ENCODE peak calls at places on chromosomes 3 and 15, in four cellular contexts. One of them, this sample, is unnamed.

GRCh38 chr3:161406594-161407555 is 35.6 kb upstream of the SPTSSB start:
- DNase-seq in astrocyte of the spinal cord: no peak
- DNase-seq in adrenal gland: no peak
- DNase-seq in stimulated activated CD8-positive, alpha-beta memory T cell treated with anti-CD3 and anti-CD28 coated beads, Interleukin-4, amount 100 ng/mL, for 24 hours: no peak
- DNase-seq in this sample: no peak

GRCh38 chr3:142239421-142239820 is 14.0 kb upstream of the GK5 start:
- DNase-seq in astrocyte of the spinal cord: no peak
- DNase-seq in adrenal gland: no peak
- DNase-seq in stimulated activated CD8-positive, alpha-beta memory T cell treated with anti-CD3 and anti-CD28 coated beads, Interleukin-4, amount 100 ng/mL, for 24 hours: no peak
- DNase-seq in this sample: no peak

GRCh38 chr3:115835946-115836345 is 212.6 kb downstream of the GAP43 start:
- DNase-seq in astrocyte of the spinal cord: peak; percentile 38
- DNase-seq in adrenal gland: no peak
- DNase-seq in stimulated activated CD8-positive, alpha-beta memory T cell treated with anti-CD3 and anti-CD28 coated beads, Interleukin-4, amount 100 ng/mL, for 24 hours: no peak
- DNase-seq in this sample: no peak

GRCh38 chr3:25897019-25897418 is 107.1 kb downstream of the OXSM start:
- DNase-seq in astrocyte of the spinal cord: no peak
- DNase-seq in adrenal gland: no peak
- DNase-seq in stimulated activated CD8-positive, alpha-beta memory T cell treated with anti-CD3 and anti-CD28 coated beads, Interleukin-4, amount 100 ng/mL, for 24 hours: no peak
- DNase-seq in this sample: no peak

GRCh38 chr15:88543065-88543776 is 3.3 kb downstream of the DET1 start:
- DNase-seq in astrocyte of the spinal cord: no peak
- DNase-seq in adrenal gland: no peak
- DNase-seq in stimulated activated CD8-positive, alpha-beta memory T cell treated with anti-CD3 and anti-CD28 coated beads, Interleukin-4, amount 100 ng/mL, for 24 hours: no peak
- DNase-seq in this sample: no peak

GRCh38 chr3:139611540-139611939 is 66.2 kb downstream of the NMNAT3 start:
- DNase-seq in astrocyte of the spinal cord: no peak
- DNase-seq in adrenal gland: no peak
- DNase-seq in stimulated activated CD8-positive, alpha-beta memory T cell treated with anti-CD3 and anti-CD28 coated beads, Interleukin-4, amount 100 ng/mL, for 24 hours: no peak
- DNase-seq in this sample: no peak

GRCh38 chr15:84797212-84797611 is 19.9 kb upstream of the ALPK3 start:
- DNase-seq in astrocyte of the spinal cord: peak; percentile 86
- DNase-seq in adrenal gland: no peak
- DNase-seq in stimulated activated CD8-positive, alpha-beta memory T cell treated with anti-CD3 and anti-CD28 coated beads, Interleukin-4, amount 100 ng/mL, for 24 hours: no peak
- DNase-seq in this sample: no peak

GRCh38 chr15:78339559-78339958 is 594 bp upstream of the CRABP1 start:
- DNase-seq in astrocyte of the spinal cord: no peak
- DNase-seq in adrenal gland: no peak
- DNase-seq in stimulated activated CD8-positive, alpha-beta memory T cell treated with anti-CD3 and anti-CD28 coated beads, Interleukin-4, amount 100 ng/mL, for 24 hours: no peak
- DNase-seq in this sample: no peak

GRCh38 chr3:128488995-128489859 is 3.8 kb downstream of the GATA2 start:
- DNase-seq in astrocyte of the spinal cord: no peak
- DNase-seq in adrenal gland: peak; percentile 38
- DNase-seq in stimulated activated CD8-positive, alpha-beta memory T cell treated with anti-CD3 and anti-CD28 coated beads, Interleukin-4, amount 100 ng/mL, for 24 hours: no peak
- DNase-seq in this sample: no peak

GRCh38 chr3:135503429-135504083 is 462.0 kb upstream of the PPP2R3A start:
- DNase-seq in astrocyte of the spinal cord: peak; percentile 59
- DNase-seq in adrenal gland: peak; percentile 82
- DNase-seq in stimulated activated CD8-positive, alpha-beta memory T cell treated with anti-CD3 and anti-CD28 coated beads, Interleukin-4, amount 100 ng/mL, for 24 hours: no peak
- DNase-seq in this sample: peak; percentile 66

GRCh38 chr15:40787344-40787841 is 17.6 kb downstream of the C15orf62 start:
- DNase-seq in astrocyte of the spinal cord: peak; percentile 87
- DNase-seq in adrenal gland: no peak
- DNase-seq in stimulated activated CD8-positive, alpha-beta memory T cell treated with anti-CD3 and anti-CD28 coated beads, Interleukin-4, amount 100 ng/mL, for 24 hours: peak; percentile 56
- DNase-seq in this sample: no peak

GRCh38 chr3:13776253-13777050 is 103.4 kb downstream of the WNT7A start:
- DNase-seq in astrocyte of the spinal cord: no peak
- DNase-seq in adrenal gland: no peak
- DNase-seq in stimulated activated CD8-positive, alpha-beta memory T cell treated with anti-CD3 and anti-CD28 coated beads, Interleukin-4, amount 100 ng/mL, for 24 hours: no peak
- DNase-seq in this sample: no peak

GRCh38 chr3:66592061-66592875 is 91.4 kb upstream of the LRIG1 start:
- DNase-seq in astrocyte of the spinal cord: peak; percentile 76
- DNase-seq in adrenal gland: no peak
- DNase-seq in stimulated activated CD8-positive, alpha-beta memory T cell treated with anti-CD3 and anti-CD28 coated beads, Interleukin-4, amount 100 ng/mL, for 24 hours: no peak
- DNase-seq in this sample: no peak

GRCh38 chr3:126355777-126356372 is 1.3 kb downstream of the KLF15 start:
- DNase-seq in astrocyte of the spinal cord: peak; percentile 49
- DNase-seq in adrenal gland: peak; percentile 98
- DNase-seq in stimulated activated CD8-positive, alpha-beta memory T cell treated with anti-CD3 and anti-CD28 coated beads, Interleukin-4, amount 100 ng/mL, for 24 hours: no peak
- DNase-seq in this sample: peak; percentile 96

GRCh38 chr3:179410317-179410716 is 41.0 kb downstream of the GNB4 start:
- DNase-seq in astrocyte of the spinal cord: peak; percentile 12
- DNase-seq in adrenal gland: no peak
- DNase-seq in stimulated activated CD8-positive, alpha-beta memory T cell treated with anti-CD3 and anti-CD28 coated beads, Interleukin-4, amount 100 ng/mL, for 24 hours: no peak
- DNase-seq in this sample: no peak

GRCh38 chr3:126084667-126085180 is 800 bp upstream of the SLC41A3 start:
- DNase-seq in astrocyte of the spinal cord: no peak
- DNase-seq in adrenal gland: no peak
- DNase-seq in stimulated activated CD8-positive, alpha-beta memory T cell treated with anti-CD3 and anti-CD28 coated beads, Interleukin-4, amount 100 ng/mL, for 24 hours: no peak
- DNase-seq in this sample: no peak

GRCh38 chr15:25183581-25184330 is 229.0 kb downstream of the SNRPN start:
- DNase-seq in astrocyte of the spinal cord: no peak
- DNase-seq in adrenal gland: peak; percentile 5
- DNase-seq in stimulated activated CD8-positive, alpha-beta memory T cell treated with anti-CD3 and anti-CD28 coated beads, Interleukin-4, amount 100 ng/mL, for 24 hours: no peak
- DNase-seq in this sample: no peak

GRCh38 chr3:53729618-53730017 is 116.6 kb downstream of the CHDH start:
- DNase-seq in astrocyte of the spinal cord: no peak
- DNase-seq in adrenal gland: no peak
- DNase-seq in stimulated activated CD8-positive, alpha-beta memory T cell treated with anti-CD3 and anti-CD28 coated beads, Interleukin-4, amount 100 ng/mL, for 24 hours: no peak
- DNase-seq in this sample: no peak

GRCh38 chr3:187850256-187851010 is 105.2 kb upstream of the BCL6 start:
- DNase-seq in astrocyte of the spinal cord: no peak
- DNase-seq in adrenal gland: peak; percentile 20
- DNase-seq in stimulated activated CD8-positive, alpha-beta memory T cell treated with anti-CD3 and anti-CD28 coated beads, Interleukin-4, amount 100 ng/mL, for 24 hours: no peak
- DNase-seq in this sample: no peak

GRCh38 chr3:148583793-148584192 is 113.9 kb upstream of the AGTR1 start:
- DNase-seq in astrocyte of the spinal cord: no peak
- DNase-seq in adrenal gland: no peak
- DNase-seq in stimulated activated CD8-positive, alpha-beta memory T cell treated with anti-CD3 and anti-CD28 coated beads, Interleukin-4, amount 100 ng/mL, for 24 hours: no peak
- DNase-seq in this sample: no peak

GRCh38 chr15:69156726-69157381 is 3.6 kb upstream of the GLCE start:
- DNase-seq in astrocyte of the spinal cord: no peak
- DNase-seq in adrenal gland: no peak
- DNase-seq in stimulated activated CD8-positive, alpha-beta memory T cell treated with anti-CD3 and anti-CD28 coated beads, Interleukin-4, amount 100 ng/mL, for 24 hours: no peak
- DNase-seq in this sample: no peak

GRCh38 chr3:104436536-104436935 is 930.2 kb upstream of the ALCAM start:
- DNase-seq in astrocyte of the spinal cord: peak; percentile 39
- DNase-seq in adrenal gland: no peak
- DNase-seq in stimulated activated CD8-positive, alpha-beta memory T cell treated with anti-CD3 and anti-CD28 coated beads, Interleukin-4, amount 100 ng/mL, for 24 hours: no peak
- DNase-seq in this sample: no peak

GRCh38 chr3:193665370-193665989 is 72.5 kb downstream of the OPA1 start:
- DNase-seq in astrocyte of the spinal cord: peak; percentile 58
- DNase-seq in adrenal gland: no peak
- DNase-seq in stimulated activated CD8-positive, alpha-beta memory T cell treated with anti-CD3 and anti-CD28 coated beads, Interleukin-4, amount 100 ng/mL, for 24 hours: no peak
- DNase-seq in this sample: no peak